ENCODE peak calls at places on chromosome 18, in seven cellular contexts. N is CD8-positive, alpha-beta T cell; I is Right ventricle myocardium superior; A is CD4-positive, CD25-positive, alpha-beta regulatory T cell; O is RWPE2; S is activated CD8-positive, alpha-beta memory T cell treated with anti-CD3 and anti-CD28 coated beads, Interleukin-2, amount 10 ng/mL, durations not matched to agents 7 days and 5 days; H is mucosa of descending colon. D is an unnamed sample.

GRCh38 chr18:75279381-75279780 is 68.8 kb downstream of the TSHZ1 start:
- ATAC-seq in I (no peak), S (no peak), H (no peak), N (no peak), A (no peak), O (no peak), D (no peak)

GRCh38 chr18:77146249-77147080 is 13.9 kb upstream of the MBP start:
- ATAC-seq in O (peak; percentile 64), N (no peak), H (no peak), A (no peak), I (no peak), S (no peak), D (no peak)

GRCh38 chr18:47970664-47971523 is 40.4 kb upstream of the SMAD2 start:
- ATAC-seq in H (peak; percentile 58), A (no peak), I (no peak), S (no peak), N (no peak), O (no peak), D (no peak)

GRCh38 chr18:63158676-63159291 is 160.8 kb downstream of the BCL2 start:
- ATAC-seq in H (no peak), S (no peak), N (no peak), A (no peak), O (no peak), I (no peak), D (peak; percentile 25)

GRCh38 chr18:21508302-21508701 is 92.2 kb downstream of the ESCO1 start:
- ATAC-seq in O (no peak), S (no peak), A (no peak), N (no peak), I (no peak), H (no peak), D (no peak)

GRCh38 chr18:48622911-48623431 is 84.1 kb downstream of the CTIF start:
- ATAC-seq in I (no peak), O (peak; percentile 69), H (no peak), S (no peak), A (no peak), N (no peak), D (no peak)

GRCh38 chr18:77103181-77103875 is 29.3 kb downstream of the MBP start:
- ATAC-seq in H (no peak), I (peak; percentile 39), N (no peak), O (no peak), A (no peak), S (no peak), D (no peak)

GRCh38 chr18:45198526-45198925 is 416.8 kb upstream of the SLC14A2 start:
- ATAC-seq in S (no peak), H (no peak), O (no peak), N (no peak), I (no peak), A (no peak), D (no peak)

GRCh38 chr18:49632588-49632987 is 70.7 kb downstream of the LIPG start:
- ATAC-seq in S (no peak), N (no peak), O (no peak), A (no peak), H (no peak), I (peak; percentile 52), D (no peak)

GRCh38 chr18:505483-506122 is 5.1 kb upstream of the COLEC12 start:
- ATAC-seq in H (no peak), A (no peak), O (no peak), N (no peak), I (no peak), S (no peak), D (peak; percentile 23)

GRCh38 chr18:79275992-79276391 is 119.7 kb upstream of the NFATC1 start:
- ATAC-seq in O (peak; percentile 33), I (no peak), A (peak; percentile 78), H (no peak), N (no peak), S (peak; percentile 80), D (peak; percentile 52)

D was measured in activated T-helper 17 cell treated with anti-CD3 and anti-CD28 coated beads, Interleukin-2, amount 50 U/mL, for 72 hours.